ENCODE peak calls at places on chromosomes 4 and X, in four cellular contexts. One of them, this sample, is unnamed.

GRCh38 chrX:11367609-11368430 is 74.6 kb downstream of the AMELX start:
- DNase-seq in activated CD4-positive, alpha-beta T cell treated with anti-CD3 and anti-CD28 coated beads, Interleukin-2, amount 50 U/mL, for 4 hours: no peak
- DNase-seq in cardiac fibroblast: peak; percentile 52
- DNase-seq in T-helper 9 cell: no peak
- DNase-seq in this sample: peak; percentile 31

GRCh38 chrX:150152036-150152435 is 211.1 kb upstream of the MAMLD1 start:
- DNase-seq in activated CD4-positive, alpha-beta T cell treated with anti-CD3 and anti-CD28 coated beads, Interleukin-2, amount 50 U/mL, for 4 hours: no peak
- DNase-seq in cardiac fibroblast: no peak
- DNase-seq in T-helper 9 cell: no peak
- DNase-seq in this sample: no peak

GRCh38 chrX:132489256-132490085 is 633 bp upstream of the MBNL3 start:
- DNase-seq in activated CD4-positive, alpha-beta T cell treated with anti-CD3 and anti-CD28 coated beads, Interleukin-2, amount 50 U/mL, for 4 hours: peak; percentile 25
- DNase-seq in cardiac fibroblast: peak; percentile 46
- DNase-seq in T-helper 9 cell: peak; percentile 34
- DNase-seq in this sample: peak; percentile 26

GRCh38 chrX:72053508-72053907 is 78.2 kb downstream of the RTL5 start:
- DNase-seq in activated CD4-positive, alpha-beta T cell treated with anti-CD3 and anti-CD28 coated beads, Interleukin-2, amount 50 U/mL, for 4 hours: no peak
- DNase-seq in cardiac fibroblast: no peak
- DNase-seq in T-helper 9 cell: no peak
- DNase-seq in this sample: no peak

GRCh38 chrX:42973321-42973720 is 195.4 kb upstream of the PPP1R2C start:
- DNase-seq in activated CD4-positive, alpha-beta T cell treated with anti-CD3 and anti-CD28 coated beads, Interleukin-2, amount 50 U/mL, for 4 hours: no peak
- DNase-seq in cardiac fibroblast: no peak
- DNase-seq in T-helper 9 cell: no peak
- DNase-seq in this sample: no peak

GRCh38 chrX:134761788-134762187 is 103.5 kb upstream of the PLAC1 start:
- DNase-seq in activated CD4-positive, alpha-beta T cell treated with anti-CD3 and anti-CD28 coated beads, Interleukin-2, amount 50 U/mL, for 4 hours: no peak
- DNase-seq in cardiac fibroblast: peak; percentile 40
- DNase-seq in T-helper 9 cell: no peak
- DNase-seq in this sample: peak; percentile 50

GRCh38 chr4:65344278-65344825 is 325.9 kb downstream of the EPHA5 start:
- DNase-seq in activated CD4-positive, alpha-beta T cell treated with anti-CD3 and anti-CD28 coated beads, Interleukin-2, amount 50 U/mL, for 4 hours: no peak
- DNase-seq in cardiac fibroblast: no peak
- DNase-seq in T-helper 9 cell: no peak
- DNase-seq in this sample: peak; percentile 2

GRCh38 chr4:14446311-14446710 is 556.0 kb upstream of the CPEB2 start:
- DNase-seq in activated CD4-positive, alpha-beta T cell treated with anti-CD3 and anti-CD28 coated beads, Interleukin-2, amount 50 U/mL, for 4 hours: no peak
- DNase-seq in cardiac fibroblast: peak; percentile 52
- DNase-seq in T-helper 9 cell: no peak
- DNase-seq in this sample: peak; percentile 68

GRCh38 chr4:22877653-22878052 is 184.9 kb downstream of the GBA3 start:
- DNase-seq in activated CD4-positive, alpha-beta T cell treated with anti-CD3 and anti-CD28 coated beads, Interleukin-2, amount 50 U/mL, for 4 hours: no peak
- DNase-seq in cardiac fibroblast: no peak
- DNase-seq in T-helper 9 cell: no peak
- DNase-seq in this sample: no peak

GRCh38 chr4:134773497-134774000 is 572.0 kb upstream of the PABPC4L start:
- DNase-seq in activated CD4-positive, alpha-beta T cell treated with anti-CD3 and anti-CD28 coated beads, Interleukin-2, amount 50 U/mL, for 4 hours: no peak
- DNase-seq in cardiac fibroblast: no peak
- DNase-seq in T-helper 9 cell: no peak
- DNase-seq in this sample: no peak

GRCh38 chr4:182643801-182644311 is 273.3 kb downstream of the DCTD start:
- DNase-seq in activated CD4-positive, alpha-beta T cell treated with anti-CD3 and anti-CD28 coated beads, Interleukin-2, amount 50 U/mL, for 4 hours: no peak
- DNase-seq in cardiac fibroblast: peak; percentile 74
- DNase-seq in T-helper 9 cell: no peak
- DNase-seq in this sample: peak; percentile 93

GRCh38 chr4:31370866-31371465 is 650.8 kb downstream of the PCDH7 start:
- DNase-seq in activated CD4-positive, alpha-beta T cell treated with anti-CD3 and anti-CD28 coated beads, Interleukin-2, amount 50 U/mL, for 4 hours: no peak
- DNase-seq in cardiac fibroblast: peak; percentile 61
- DNase-seq in T-helper 9 cell: no peak
- DNase-seq in this sample: peak; percentile 64

This sample was measured in choroid plexus epithelial cell.